ENCODE peak calls at places on chromosome 18, in five cellular contexts. Y is stomach; M is A549; G is PC-3; I is CD4-positive, CD25-positive, alpha-beta regulatory T cell. A is an unnamed sample.

GRCh38 chr18:48412339-48412929 is 3.3 kb upstream of the ZBTB7C start:
- DNase-seq in G (peak; percentile 41), M (peak; percentile 61), I (no peak), Y (no peak), A (no peak)

GRCh38 chr18:12049983-12050811 is 43.4 kb upstream of the ANKRD62 start:
- DNase-seq in G (no peak), I (no peak), M (no peak), Y (no peak), A (no peak)

GRCh38 chr18:29651121-29651675 is 1391.3 kb downstream of the DSC3 start:
- DNase-seq in G (peak; percentile 21), I (no peak), M (no peak), Y (no peak), A (no peak)

GRCh38 chr18:13621446-13621849 is 104.9 kb downstream of the FAM210A start:
- DNase-seq in Y (no peak), I (no peak), M (no peak), G (no peak), A (no peak)

GRCh38 chr18:70415823-70416488 is 127.1 kb downstream of the SOCS6 start:
- DNase-seq in M (no peak), I (no peak), G (peak; percentile 77), Y (peak; percentile 51), A (peak; percentile 36)

GRCh38 chr18:63467699-63468098 is 9.1 kb upstream of the SERPINB5 start:
- DNase-seq in G (no peak), M (no peak), Y (no peak), I (no peak), A (no peak)

GRCh38 chr18:42792731-42793130 is 322.8 kb downstream of the RIT2 start:
- DNase-seq in G (no peak), Y (no peak), I (no peak), M (no peak), A (no peak)

GRCh38 chr18:35245719-35246317 is 5.0 kb downstream of the ZNF397 start:
- DNase-seq in M (no peak), G (no peak), Y (no peak), I (no peak), A (no peak)

GRCh38 chr18:69978743-69979715 is 31.4 kb upstream of the CD226 start:
- DNase-seq in M (no peak), I (no peak), Y (no peak), G (no peak), A (no peak)

GRCh38 chr18:59691046-59691395 is 6.2 kb downstream of the CCBE1 start:
- DNase-seq in Y (no peak), M (no peak), G (peak; percentile 94), I (no peak), A (peak; percentile 43)

GRCh38 chr18:67232406-67232805 is 284.1 kb downstream of the DSEL start:
- DNase-seq in I (no peak), Y (no peak), G (peak; percentile 67), M (peak; percentile 12), A (no peak)

GRCh38 chr18:30234755-30235154 is 807.8 kb downstream of the DSC3 start:
- DNase-seq in Y (no peak), I (no peak), M (no peak), G (no peak), A (no peak)

GRCh38 chr18:6557052-6557451 is 142.3 kb upstream of the L3MBTL4 start:
- DNase-seq in I (no peak), M (no peak), G (no peak), Y (no peak), A (no peak)

GRCh38 chr18:74534981-74535649 is 815 bp downstream of the CNDP1 start:
- DNase-seq in M (no peak), G (no peak), Y (peak; percentile 38), I (no peak), A (peak; percentile 21)

GRCh38 chr18:55593888-55594287 is 5.9 kb upstream of the TCF4 start:
- DNase-seq in I (no peak), M (no peak), G (no peak), Y (no peak), A (no peak)

GRCh38 chr18:63237486-63237885 is 82.1 kb downstream of the BCL2 start:
- DNase-seq in M (peak; percentile 13), I (no peak), Y (no peak), G (peak; percentile 12), A (no peak)

GRCh38 chr18:23986610-23987359 is 27.8 kb upstream of the TTC39C start:
- DNase-seq in Y (no peak), I (no peak), G (peak; percentile 56), M (no peak), A (no peak)

GRCh38 chr18:8491516-8491915 is 117.7 kb upstream of the RAB12 start:
- DNase-seq in I (no peak), M (no peak), G (no peak), Y (no peak), A (no peak)

GRCh38 chr18:37334494-37335125 is 231.0 kb downstream of the CELF4 start:
- DNase-seq in G (no peak), M (no peak), I (no peak), Y (no peak), A (no peak)

GRCh38 chr18:77055429-77056310 is 76.9 kb downstream of the MBP start:
- DNase-seq in G (no peak), Y (peak; percentile 43), M (no peak), I (no peak), A (no peak)

GRCh38 chr18:9290171-9290570 is 44.4 kb upstream of the TWSG1 start:
- DNase-seq in M (no peak), G (no peak), Y (no peak), I (no peak), A (no peak)

GRCh38 chr18:62587689-62588088 is 64.9 kb downstream of the ZCCHC2 start:
- DNase-seq in M (no peak), G (no peak), Y (no peak), I (no peak), A (no peak)

GRCh38 chr18:32422978-32423740 is 47.5 kb downstream of the GAREM1 start:
- DNase-seq in M (no peak), Y (no peak), G (no peak), I (no peak), A (no peak)

GRCh38 chr18:23784811-23785245 is 95.6 kb downstream of the LAMA3 start:
- DNase-seq in Y (no peak), G (no peak), I (no peak), M (no peak), A (peak; percentile 28)

DNA sequence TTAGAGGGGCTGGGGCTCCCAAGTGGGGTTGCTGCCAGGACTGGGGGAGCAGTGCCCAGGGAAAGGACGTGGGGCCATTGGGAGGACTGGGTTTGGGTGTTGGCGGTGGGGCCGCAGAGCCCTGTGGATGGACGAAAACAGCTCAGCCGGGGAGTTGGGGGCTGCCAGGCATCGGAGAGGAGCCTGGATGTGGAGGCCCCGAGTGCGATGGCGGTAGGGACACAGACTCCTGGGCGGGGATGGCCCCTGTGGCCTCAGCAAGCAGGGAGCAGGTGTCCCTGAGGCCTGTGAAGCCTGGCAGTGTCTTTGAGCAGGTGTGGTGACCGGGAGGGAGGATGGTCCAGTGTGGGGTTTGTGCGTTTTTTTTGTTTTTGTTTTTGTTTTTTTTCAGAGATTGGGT is 13.3 kb downstream of the CTDP1 start:
- DNase-seq in Y (no peak), M (no peak), I (no peak), G (no peak), A (no peak)
- H3K9me3 ChIP-seq in Y (no peaks in the 10 kb centered on the region), M (no peaks in the 10 kb centered on the region), I (no peaks in the 10 kb centered on the region), G (no peaks in the 10 kb centered on the region), A (no peaks in the 10 kb centered on the region)

DNA sequence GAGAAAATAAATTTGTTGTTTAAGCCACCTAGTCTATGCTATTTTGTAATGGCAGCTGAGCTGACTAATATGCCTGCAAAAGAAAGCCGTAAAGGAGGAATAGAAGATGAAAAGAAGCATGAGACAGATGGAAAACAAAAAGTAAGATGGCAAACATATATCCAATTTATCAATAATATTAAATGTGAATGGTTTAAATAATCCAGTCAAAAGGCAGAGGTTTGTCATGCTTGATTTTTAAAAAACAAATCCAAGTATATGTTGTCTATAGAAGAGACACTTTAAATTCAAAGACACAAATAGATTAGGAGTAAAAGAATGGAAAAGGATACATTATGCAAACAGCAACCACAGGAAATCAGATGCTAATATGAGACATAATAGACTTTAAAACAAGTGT is 35.4 kb upstream of the EMILIN2 start:
- DNase-seq in G (no peak), I (no peak), M (no peak), Y (no peak), A (no peak)
- H3K9me3 ChIP-seq in G (peaks cover 4% of the 10 kb centered on the region), I (peaks cover 13% of the 10 kb centered on the region), M (peaks cover 9% of the 10 kb centered on the region), Y (peaks cover 52% of the 10 kb centered on the region), A (peaks cover 10% of the 10 kb centered on the region)

GRCh38 chr18:71998547-71998946 is 545.6 kb downstream of the CBLN2 start:
- DNase-seq in I (no peak), Y (no peak), G (no peak), M (peak; percentile 4), A (no peak)

GRCh38 chr18:71995895-71996443 is 548.2 kb downstream of the CBLN2 start:
- DNase-seq in G (peak; percentile 18), Y (no peak), M (no peak), I (no peak), A (no peak)

GRCh38 chr18:71994273-71994672 is 549.9 kb downstream of the CBLN2 start:
- DNase-seq in Y (no peak), M (no peak), G (no peak), I (no peak), A (no peak)
- H3K9me3 ChIP-seq in Y (no peaks in the 10 kb centered on the region), M (no peaks in the 10 kb centered on the region), G (no peaks in the 10 kb centered on the region), I (no peaks in the 10 kb centered on the region), A (no peaks in the 10 kb centered on the region)

GRCh38 chr18:79898952-79899608 is 52.4 kb downstream of the SLC66A2 start:
- DNase-seq in Y (no peak), G (no peak), I (no peak), M (no peak), A (peak; percentile 45)

GRCh38 chr18:79899609-79900435 is 51.6 kb downstream of the SLC66A2 start:
- DNase-seq in Y (no peak), I (no peak), M (no peak), G (no peak), A (no peak)

GRCh38 chr18:79897940-79898625 is 53.4 kb downstream of the SLC66A2 start:
- DNase-seq in M (no peak), Y (no peak), G (no peak), I (no peak), A (no peak)

GRCh38 chr18:79900610-79901570 is 50.6 kb downstream of the SLC66A2 start:
- DNase-seq in I (no peak), Y (no peak), M (no peak), G (no peak), A (no peak)

GRCh38 chr18:79896746-79897145 is 54.7 kb downstream of the SLC66A2 start:
- DNase-seq in M (no peak), G (no peak), Y (no peak), I (no peak), A (no peak)
- H3K9me3 ChIP-seq in M (peaks cover 35% of the 10 kb centered on the region), G (peaks cover 19% of the 10 kb centered on the region), Y (peaks cover 98% of the 10 kb centered on the region), I (peaks cover 40% of the 10 kb centered on the region), A (peaks cover 85% of the 10 kb centered on the region)

DNA sequence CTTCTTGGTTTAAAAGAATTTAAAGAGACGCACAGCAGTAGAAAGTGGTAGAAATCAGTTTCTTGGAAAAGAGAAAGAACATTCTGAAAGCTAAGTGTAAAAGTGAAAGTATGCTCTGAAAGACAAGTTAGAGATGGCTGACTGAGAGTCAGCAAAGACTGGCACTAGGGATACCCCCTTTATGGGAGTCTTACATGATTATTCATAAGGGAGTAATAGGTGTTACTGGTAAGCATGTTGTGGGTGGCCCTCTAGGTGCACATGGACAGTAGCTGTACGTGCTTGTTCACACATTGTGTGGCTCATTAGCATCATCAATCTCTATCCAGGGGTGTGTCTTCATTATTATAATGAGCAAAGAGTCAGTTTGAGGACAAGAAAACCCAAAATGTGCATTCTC is 816.2 kb downstream of the CBLN2 start:
- DNase-seq in M (no peak), Y (no peak), I (no peak), G (no peak), A (no peak)
- H3K9me3 ChIP-seq in M (no peaks in the 10 kb centered on the region), Y (no peaks in the 10 kb centered on the region), I (no peaks in the 10 kb centered on the region), G (no peaks in the 10 kb centered on the region), A (no peaks in the 10 kb centered on the region)